ENCODE peak calls at places on chromosome 22, in five cellular contexts. I, W, T, P and O are unnamed samples.

GRCh38 chr22:44705022-44705297 is 3.0 kb downstream of the PRR5 start:
- DNase-seq in I (no peak), W (no peak), T (no peak), P (no peak), O (no peak)

GRCh38 chr22:48486163-48486957 is 1341.3 kb downstream of the BRD1 start:
- DNase-seq in I (peak), W (no peak), T (no peak), P (no peak), O (no peak)

GRCh38 chr22:28244760-28245159 is 325.7 kb upstream of the PITPNB start:
- DNase-seq in I (no peak), W (no peak), T (no peak), P (no peak), O (no peak)

GRCh38 chr22:43310311-43310710 is 32.9 kb downstream of the SCUBE1 start:
- DNase-seq in I (no peak), W (no peak), T (no peak), P (no peak), O (peak)

GRCh38 chr22:41242396-41243117 is 1.8 kb upstream of the CHADL start:
- DNase-seq in I (no peak), W (no peak), T (no peak), P (no peak), O (no peak)

GRCh38 chr22:46929689-46930225 is 167.3 kb downstream of the TBC1D22A start:
- DNase-seq in I (no peak), W (no peak), T (no peak), P (no peak), O (no peak)

GRCh38 chr22:19916941-19917340 is 24.6 kb upstream of the COMT start:
- DNase-seq in I (no peak), W (no peak), T (no peak), P (no peak), O (no peak)

GRCh38 chr22:43921361-43921760 is 2.2 kb upstream of the PNPLA3 start:
- DNase-seq in I (no peak), W (no peak), T (no peak), P (no peak), O (peak)

GRCh38 chr22:50599816-50600454 is 658 bp upstream of the MAPK8IP2 start:
- DNase-seq in I (no peak), W (peak), T (no peak), P (peak), O (no peak)

GRCh38 chr22:27790396-27791216 is 10.9 kb downstream of the MN1 start:
- DNase-seq in I (no peak), W (no peak), T (no peak), P (no peak), O (no peak)

GRCh38 chr22:38504731-38505594 is 1.1 kb downstream of the DDX17 start:
- DNase-seq in I (peak), W (peak), T (no peak), P (peak), O (no peak)

GRCh38 chr22:40240671-40241070 is 62.9 kb downstream of the TNRC6B start:
- DNase-seq in I (no peak), W (no peak), T (no peak), P (no peak), O (no peak)

GRCh38 chr22:43337385-43337784 is 5.8 kb downstream of the SCUBE1 start:
- DNase-seq in I (no peak), W (no peak), T (no peak), P (no peak), O (no peak)

GRCh38 chr22:42676059-42676607 is 26.9 kb upstream of the CYB5R3 start:
- DNase-seq in I (no peak), W (no peak), T (no peak), P (no peak), O (no peak)

GRCh38 chr22:45064313-45065268 is 54.8 kb upstream of the PHF21B start:
- DNase-seq in I (no peak), W (no peak), T (no peak), P (no peak), O (peak)

GRCh38 chr22:46894081-46894671 is 131.7 kb downstream of the TBC1D22A start:
- DNase-seq in I (no peak), W (no peak), T (no peak), P (peak), O (no peak)

GRCh38 chr22:23756891-23757290 is 2.7 kb upstream of the VPREB3 start:
- DNase-seq in I (no peak), W (no peak), T (no peak), P (no peak), O (no peak)

GRCh38 chr22:25449781-25450317 is 114.6 kb upstream of the GRK3 start:
- DNase-seq in I (no peak), W (no peak), T (no peak), P (no peak), O (no peak)

GRCh38 chr22:44248926-44249325 is 63.8 kb downstream of the SHISAL1 start:
- DNase-seq in I (no peak), W (no peak), T (no peak), P (no peak), O (no peak)

GRCh38 chr22:40759294-40759840 is 59.8 kb downstream of the SLC25A17 start:
- DNase-seq in I (no peak), W (no peak), T (no peak), P (no peak), O (no peak)

GRCh38 chr22:32951081-32951806 is 106.9 kb downstream of the SYN3 start:
- DNase-seq in I (no peak), W (no peak), T (no peak), P (no peak), O (no peak)
- TF ChIP-seq CTCF in I (no peak), W (no peak), T (no peak), P (no peak), O (no peak)

DNA sequence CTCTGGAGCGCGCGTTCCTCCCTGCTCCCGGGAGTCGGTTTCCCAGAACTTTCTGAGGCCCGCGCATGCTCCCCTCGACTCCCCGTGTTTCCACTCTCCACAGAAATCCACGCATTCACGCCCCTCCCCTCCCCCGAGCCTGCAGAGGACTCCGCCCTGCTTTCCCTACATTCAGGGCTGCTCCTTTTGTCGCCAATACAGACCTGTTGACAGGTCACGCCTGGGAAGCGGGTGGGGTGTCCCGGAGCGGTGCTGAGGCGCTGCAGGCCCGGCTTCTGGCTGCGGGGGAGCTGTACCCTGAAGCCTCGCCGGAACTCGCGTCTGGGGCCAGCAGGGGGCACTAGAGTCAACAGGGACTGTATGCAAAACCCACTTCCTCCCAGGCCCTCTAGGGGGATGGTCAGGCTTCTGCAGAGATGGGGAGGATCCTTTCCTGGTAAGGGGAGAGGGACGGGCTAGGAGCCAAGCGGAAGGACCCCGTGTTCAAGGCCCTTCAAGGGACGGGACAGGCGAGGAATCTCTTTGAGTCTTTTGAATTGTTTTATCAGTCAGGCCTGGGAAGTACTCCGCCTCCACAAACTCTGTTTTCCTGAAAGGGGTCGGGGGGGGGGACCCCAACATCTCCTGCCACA is at the start of gene PRAME:
- DNase-seq in I (no peak), W (peak), T (no peak), P (peak), O (no peak)
- H3K4me3 ChIP-seq in I (no peak), W (no peak), T (no peak), P (no peak), O (no peak)

DNA sequence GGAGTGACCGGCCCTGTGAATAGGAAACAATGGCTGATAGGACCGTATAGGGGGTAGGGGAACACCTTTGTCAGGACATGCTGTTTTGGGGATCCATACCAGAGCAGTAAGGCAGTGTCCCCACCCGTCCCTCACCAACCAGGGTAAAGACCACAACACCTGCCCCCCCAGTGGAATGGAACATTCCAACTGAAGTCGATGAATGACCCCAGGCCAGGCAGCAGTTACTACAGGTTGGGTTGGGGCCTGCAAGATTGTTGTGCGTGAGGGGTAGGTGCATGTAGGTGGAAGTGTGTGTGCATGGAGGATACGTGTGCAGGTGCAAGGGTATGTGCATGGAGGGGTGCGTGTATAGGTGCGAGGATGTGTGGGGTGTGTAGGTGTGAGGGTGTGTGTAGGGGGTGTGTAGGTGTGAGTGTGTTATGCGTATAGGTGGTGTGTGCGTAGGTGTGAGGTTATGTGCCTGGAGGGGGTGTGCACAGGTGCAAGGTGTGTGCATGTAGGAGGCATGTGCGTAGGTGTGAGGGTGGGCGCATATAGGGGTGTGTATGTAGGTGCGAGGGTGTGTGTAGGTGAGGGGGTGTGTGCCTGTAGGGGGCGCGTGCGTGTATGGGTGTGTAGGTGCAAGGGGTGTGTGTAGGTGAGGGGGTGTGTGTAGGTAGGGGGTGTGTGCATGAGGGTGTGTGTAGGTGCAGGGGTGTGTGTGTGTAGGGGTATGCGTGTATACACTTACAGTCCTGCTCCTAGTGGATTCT is 32.9 kb downstream of the PISD start:
- DNase-seq in I (no peak), W (no peak), T (no peak), P (no peak), O (no peak)
- TF ChIP-seq CTCF in I (no peak), W (no peak), T (no peak), P (no peak), O (no peak)

GRCh38 chr22:17479129-17479528 is 84.2 kb upstream of the SLC25A18 start:
- DNase-seq in I (no peak), W (no peak), T (no peak), P (no peak), O (no peak)
- H3K4me3 ChIP-seq in I (no peak), W (no peak), T (no peak), P (no peak), O (no peak)

DNA sequence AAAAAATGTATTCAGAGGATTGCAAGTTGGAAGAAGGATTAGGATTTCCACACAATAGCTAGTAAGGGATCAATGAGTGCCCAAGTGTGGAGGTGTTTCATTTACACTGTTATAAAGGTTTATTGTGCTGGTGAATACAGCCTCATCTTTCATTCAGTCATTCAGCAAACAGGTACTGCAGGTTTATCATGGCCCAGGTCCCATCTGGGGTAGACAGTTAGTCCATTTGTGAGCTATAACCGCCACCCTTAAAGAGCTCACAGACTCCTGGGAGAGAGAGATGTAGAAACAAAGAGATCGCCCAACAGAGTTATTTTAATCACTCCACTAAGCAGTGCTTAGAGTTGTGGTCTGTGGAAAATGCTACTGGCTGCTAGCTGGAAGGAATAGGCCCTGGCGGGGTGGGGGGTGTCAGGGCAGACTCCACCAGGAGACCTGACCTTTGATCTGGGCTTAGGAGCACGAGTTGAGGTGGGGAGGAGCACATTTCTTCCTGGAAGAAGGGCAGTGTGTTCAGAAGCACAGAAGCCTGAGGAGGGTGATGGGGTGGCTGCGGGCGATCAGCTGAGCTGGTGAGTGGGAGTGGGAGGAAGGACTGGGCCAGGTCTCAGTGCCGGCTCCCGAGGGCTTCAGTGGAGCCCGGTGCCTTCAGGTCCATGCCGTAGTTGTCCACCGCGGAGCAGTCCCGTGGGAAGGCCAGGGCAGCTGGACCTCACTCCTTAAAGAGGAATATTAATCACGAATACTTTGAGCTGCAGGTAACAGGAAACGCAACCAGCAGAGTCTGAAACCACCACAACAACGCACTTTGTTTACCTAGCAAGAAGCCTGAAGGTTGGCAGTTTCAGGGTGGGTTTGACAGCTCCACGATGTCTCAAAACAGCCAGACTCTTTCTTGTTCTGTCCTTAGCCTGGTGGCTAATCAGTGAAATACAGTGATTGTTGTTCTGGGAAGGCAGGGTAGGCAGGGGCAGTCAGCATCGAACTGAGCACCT is 11.2 kb downstream of the TOM1 start:
- DNase-seq in I (peak), W (no peak), T (no peak), P (no peak), O (no peak)
- TF ChIP-seq CTCF in I (no peak), W (no peak), T (no peak), P (no peak), O (no peak)

GRCh38 chr22:29871684-29872083 is 11.3 kb upstream of the MTMR3 start:
- DNase-seq in I (no peak), W (no peak), T (no peak), P (no peak), O (no peak)
- H3K4me3 ChIP-seq in I (no peak), W (no peak), T (no peak), P (no peak), O (no peak)